ENCODE peak calls at places on chromosomes 1 and 21, in six cellular contexts. J is NCI-H1092, W is ELF-1, F is NCI-H524, K is globus pallidus, L is T-helper 2 cell. H is an unnamed sample.

GRCh38 chr1:200179126-200179780 is 151.7 kb downstream of the NR5A2 start:
- DNase-seq in J (no peak), W (no peak), F (no peak), K (no peak), L (no peak), H (no peak)

GRCh38 chr1:145757420-145757819 is 38.1 kb downstream of the CD160 start:
- DNase-seq in J (no peak), W (no peak), F (no peak), K (no peak), L (no peak), H (no peak)

GRCh38 chr1:212271234-212271633 is 14.0 kb upstream of the PPP2R5A start:
- DNase-seq in J (no peak), W (no peak), F (no peak), K (no peak), L (no peak), H (no peak)

GRCh38 chr1:235954306-235955283 is 87.9 kb upstream of the LYST start:
- DNase-seq in J (no peak), W (no peak), F (no peak), K (peak; percentile 45), L (peak; percentile 7), H (no peak)

GRCh38 chr1:152776361-152776760 is 1.4 kb downstream of the LCE1F start:
- DNase-seq in J (no peak), W (no peak), F (no peak), K (no peak), L (no peak), H (no peak)

GRCh38 chr1:170634293-170634692 is 29.6 kb upstream of the PRRX1 start:
- DNase-seq in J (no peak), W (no peak), F (no peak), K (no peak), L (no peak), H (no peak)

GRCh38 chr1:229025576-229025975 is 245.3 kb upstream of the RAB4A start:
- DNase-seq in J (no peak), W (no peak), F (peak; percentile 23), K (no peak), L (no peak), H (no peak)

GRCh38 chr1:62716397-62716796 is 28.2 kb upstream of the DOCK7 start:
- DNase-seq in J (no peak), W (peak; percentile 43), F (no peak), K (no peak), L (no peak), H (no peak)

GRCh38 chr21:15732290-15732995 is 2.7 kb downstream of the USP25 start:
- DNase-seq in J (no peak), W (no peak), F (no peak), K (peak; percentile 28), L (no peak), H (no peak)

GRCh38 chr1:167331650-167332049 is 111.0 kb downstream of the POU2F1 start:
- DNase-seq in J (no peak), W (no peak), F (no peak), K (no peak), L (no peak), H (no peak)

GRCh38 chr1:176560681-176561080 is 97.7 kb downstream of the PAPPA2 start:
- DNase-seq in J (no peak), W (no peak), F (no peak), K (no peak), L (no peak), H (no peak)

GRCh38 chr21:32612999-32613337 is 791 bp upstream of the CFAP298 start:
- DNase-seq in J (no peak), W (no peak), F (no peak), K (no peak), L (no peak), H (no peak)

GRCh38 chr1:16017461-16018303 is at the start of gene HSPB7:
- DNase-seq in J (no peak), W (peak; percentile 86), F (peak; percentile 31), K (no peak), L (no peak), H (peak; percentile 72)

GRCh38 chr1:222418654-222419053 is 129.2 kb downstream of the HHIPL2 start:
- DNase-seq in J (no peak), W (no peak), F (no peak), K (no peak), L (no peak), H (no peak)